ENCODE peak calls at places on chromosomes 16 and 17, in four cellular contexts. V, E, Q and N are unnamed samples.

GRCh38 chr17:75032896-75033294 is 13.9 kb downstream of the ATP5PD start:
- DNase-seq in V (no peak), E (no peak), Q (no peak), N (no peak)

GRCh38 chr16:35447010-35447558 is 1987.7 kb downstream of the TP53TG3F start:
- DNase-seq in V (no peak), E (no peak), Q (no peak), N (no peak)

GRCh38 chr17:81009124-81009523 is 17.5 kb downstream of the CHMP6 start:
- DNase-seq in V (no peak), E (no peak), Q (no peak), N (no peak)

GRCh38 chr17:17741346-17742023 is 60.2 kb downstream of the RAI1 start:
- DNase-seq in V (no peak), E (no peak), Q (no peak), N (no peak)

GRCh38 chr17:80251966-80252365 is 8.7 kb upstream of the RNF213 start:
- DNase-seq in V (no peak), E (no peak), Q (no peak), N (no peak)

GRCh38 chr17:34703533-34703932 is 124.2 kb downstream of the TMEM132E start:
- DNase-seq in V (peak; percentile 43), E (no peak), Q (no peak), N (no peak)

GRCh38 chr17:18141210-18141803 is 32.8 kb downstream of the MYO15A start:
- DNase-seq in V (peak; percentile 29), E (no peak), Q (no peak), N (no peak)

GRCh38 chr16:48542020-48542473 is 67.9 kb downstream of the N4BP1 start:
- DNase-seq in V (no peak), E (no peak), Q (peak; percentile 82), N (no peak)

GRCh38 chr17:40023590-40024292 is 8.5 kb downstream of the CSF3 start:
- DNase-seq in V (no peak), E (no peak), Q (no peak), N (no peak)

GRCh38 chr16:27977966-27978365 is 85.5 kb downstream of the GSG1L start:
- DNase-seq in V (no peak), E (no peak), Q (peak; percentile 25), N (no peak)

GRCh38 chr17:28726396-28726911 is 421 bp upstream of the TLCD1 start:
- DNase-seq in V (no peak), E (no peak), Q (peak; percentile 93), N (no peak)

GRCh38 chr17:45430738-45431530 is 1.7 kb downstream of the ARHGAP27 start:
- DNase-seq in V (no peak), E (no peak), Q (peak; percentile 89), N (no peak)

GRCh38 chr16:13325396-13325795 is 424.0 kb downstream of the SHISA9 start:
- DNase-seq in V (no peak), E (no peak), Q (no peak), N (no peak)

GRCh38 chr17:73888875-73889274 is 244.6 kb upstream of the SDK2 start:
- DNase-seq in V (no peak), E (no peak), Q (no peak), N (no peak)

GRCh38 chr17:72982680-72983079 is 109.8 kb downstream of the SLC39A11 start:
- DNase-seq in V (no peak), E (no peak), Q (no peak), N (no peak)

GRCh38 chr17:8488491-8488890 is 52.8 kb downstream of the NDEL1 start:
- DNase-seq in V (no peak), E (no peak), Q (no peak), N (no peak)

GRCh38 chr16:5979905-5980550 is 882.4 kb upstream of the EEF2KMT start:
- DNase-seq in V (no peak), E (no peak), Q (no peak), N (no peak)

GRCh38 chr17:48143629-48144028 is 36.1 kb downstream of the SNX11 start:
- DNase-seq in V (no peak), E (no peak), Q (no peak), N (no peak)

GRCh38 chr16:84084570-84085270 is 32.0 kb downstream of the MBTPS1 start:
- DNase-seq in V (no peak), E (no peak), Q (peak; percentile 84), N (peak; percentile 18)

GRCh38 chr16:23579371-23579770 is 16.7 kb downstream of the NDUFAB1 start:
- DNase-seq in V (no peak), E (no peak), Q (no peak), N (no peak)

GRCh38 chr17:2893422-2893914 is 97.2 kb downstream of the RAP1GAP2 start:
- DNase-seq in V (no peak), E (no peak), Q (no peak), N (no peak)

GRCh38 chr16:48123104-48123788 is 32.5 kb downstream of the ABCC12 start:
- DNase-seq in V (peak; percentile 94), E (peak; percentile 15), Q (no peak), N (peak; percentile 99)